ENCODE peak calls at places on chromosome 18, in four cellular contexts. Q is hepatocyte, P is AG09309, K is omental fat pad. F is an unnamed sample.

GRCh38 chr18:3794537-3795348 is 344.8 kb downstream of the TGIF1 start:
- DNase-seq in P (peak; percentile 81), Q (peak; percentile 21), K (no peak), F (no peak)

GRCh38 chr18:74131124-74131523 is 16.5 kb downstream of the FBXO15 start:
- DNase-seq in Q (no peak), K (no peak), P (no peak), F (no peak)

GRCh38 chr18:28831476-28831875 is 654.5 kb upstream of the CDH2 start:
- DNase-seq in P (no peak), Q (no peak), K (no peak), F (no peak)

GRCh38 chr18:33184178-33184577 is 256.3 kb downstream of the CCDC178 start:
- DNase-seq in Q (no peak), P (no peak), K (no peak), F (no peak)

GRCh38 chr18:38750786-38751185 is 1185.2 kb upstream of the CELF4 start:
- DNase-seq in Q (no peak), P (no peak), K (no peak), F (no peak)

GRCh38 chr18:22921762-22922161 is 11.4 kb upstream of the RBBP8 start:
- DNase-seq in Q (no peak), P (no peak), K (no peak), F (no peak)

GRCh38 chr18:9329471-9329870 is 5.1 kb upstream of the TWSG1 start:
- DNase-seq in Q (no peak), P (no peak), K (no peak), F (no peak)

GRCh38 chr18:3995476-3996102 is 459.5 kb downstream of the DLGAP1 start:
- DNase-seq in P (peak; percentile 38), K (peak; percentile 40), Q (peak; percentile 87), F (peak; percentile 22)

GRCh38 chr18:76422838-76423237 is 72.2 kb downstream of the ZNF516 start:
- DNase-seq in P (no peak), K (no peak), Q (no peak), F (no peak)

GRCh38 chr18:49754866-49755265 is 58.5 kb downstream of the ACAA2 start:
- DNase-seq in K (no peak), Q (no peak), P (no peak), F (no peak)

GRCh38 chr18:34342960-34343359 is 118.2 kb upstream of the NOL4 start:
- DNase-seq in K (no peak), Q (no peak), P (no peak), F (no peak)

GRCh38 chr18:67525328-67526110 is 9.0 kb upstream of the DSEL start:
- DNase-seq in K (no peak), Q (peak; percentile 82), P (peak; percentile 95), F (no peak)

GRCh38 chr18:5630057-5630765 is 86.4 kb upstream of the EPB41L3 start:
- DNase-seq in Q (peak; percentile 91), P (no peak), K (peak; percentile 40), F (peak; percentile 64)

GRCh38 chr18:12254820-12255511 is 805 bp downstream of the CIDEA start:
- DNase-seq in K (no peak), P (no peak), Q (no peak), F (no peak)

GRCh38 chr18:67766930-67767329 is 250.4 kb upstream of the DSEL start:
- DNase-seq in K (no peak), P (peak; percentile 13), Q (no peak), F (no peak)

GRCh38 chr18:54351186-54351585 is 6.5 kb downstream of the STARD6 start:
- DNase-seq in P (no peak), Q (no peak), K (no peak), F (no peak)

GRCh38 chr18:56294484-56295183 is 343.8 kb downstream of the TXNL1 start:
- DNase-seq in Q (no peak), K (no peak), P (no peak), F (no peak)

GRCh38 chr18:23824704-23825103 is 135.5 kb downstream of the LAMA3 start:
- DNase-seq in P (no peak), Q (peak; percentile 28), K (no peak), F (no peak)

GRCh38 chr18:26854292-26854881 is 11.1 kb downstream of the AQP4 start:
- DNase-seq in P (no peak), Q (no peak), K (no peak), F (no peak)

GRCh38 chr18:24259869-24260662 is 121.2 kb downstream of the CABYR start:
- DNase-seq in K (no peak), Q (no peak), P (no peak), F (no peak)

GRCh38 chr18:58167073-58167472 is 123.0 kb downstream of the NEDD4L start:
- DNase-seq in Q (no peak), P (no peak), K (no peak), F (no peak)

GRCh38 chr18:37391698-37392548 is 173.7 kb downstream of the CELF4 start:
- DNase-seq in K (no peak), P (no peak), Q (no peak), F (no peak)

GRCh38 chr18:11518788-11519685 is 90.4 kb upstream of the SLC35G4 start:
- DNase-seq in P (no peak), K (no peak), Q (peak; percentile 73), F (peak; percentile 58)

GRCh38 chr18:9683418-9684396 is 24.4 kb upstream of the RAB31 start:
- DNase-seq in P (no peak), Q (no peak), K (no peak), F (no peak)

GRCh38 chr18:3790702-3791101 is 340.7 kb downstream of the TGIF1 start:
- DNase-seq in P (no peak), Q (no peak), K (no peak), F (no peak)

GRCh38 chr18:57889841-57890240 is 86.7 kb upstream of the ATP8B1 start:
- DNase-seq in Q (no peak), K (no peak), P (no peak), F (no peak)

GRCh38 chr18:57901819-57902600 is 98.9 kb upstream of the ATP8B1 start:
- DNase-seq in K (no peak), P (no peak), Q (peak; percentile 66), F (no peak)

GRCh38 chr18:78939105-78939504 is 40.5 kb upstream of the SALL3 start:
- DNase-seq in K (no peak), Q (no peak), P (no peak), F (no peak)

GRCh38 chr18:3104190-3105054 is 91.5 kb upstream of the LPIN2 start:
- DNase-seq in K (no peak), Q (no peak), P (peak; percentile 68), F (no peak)

DNA sequence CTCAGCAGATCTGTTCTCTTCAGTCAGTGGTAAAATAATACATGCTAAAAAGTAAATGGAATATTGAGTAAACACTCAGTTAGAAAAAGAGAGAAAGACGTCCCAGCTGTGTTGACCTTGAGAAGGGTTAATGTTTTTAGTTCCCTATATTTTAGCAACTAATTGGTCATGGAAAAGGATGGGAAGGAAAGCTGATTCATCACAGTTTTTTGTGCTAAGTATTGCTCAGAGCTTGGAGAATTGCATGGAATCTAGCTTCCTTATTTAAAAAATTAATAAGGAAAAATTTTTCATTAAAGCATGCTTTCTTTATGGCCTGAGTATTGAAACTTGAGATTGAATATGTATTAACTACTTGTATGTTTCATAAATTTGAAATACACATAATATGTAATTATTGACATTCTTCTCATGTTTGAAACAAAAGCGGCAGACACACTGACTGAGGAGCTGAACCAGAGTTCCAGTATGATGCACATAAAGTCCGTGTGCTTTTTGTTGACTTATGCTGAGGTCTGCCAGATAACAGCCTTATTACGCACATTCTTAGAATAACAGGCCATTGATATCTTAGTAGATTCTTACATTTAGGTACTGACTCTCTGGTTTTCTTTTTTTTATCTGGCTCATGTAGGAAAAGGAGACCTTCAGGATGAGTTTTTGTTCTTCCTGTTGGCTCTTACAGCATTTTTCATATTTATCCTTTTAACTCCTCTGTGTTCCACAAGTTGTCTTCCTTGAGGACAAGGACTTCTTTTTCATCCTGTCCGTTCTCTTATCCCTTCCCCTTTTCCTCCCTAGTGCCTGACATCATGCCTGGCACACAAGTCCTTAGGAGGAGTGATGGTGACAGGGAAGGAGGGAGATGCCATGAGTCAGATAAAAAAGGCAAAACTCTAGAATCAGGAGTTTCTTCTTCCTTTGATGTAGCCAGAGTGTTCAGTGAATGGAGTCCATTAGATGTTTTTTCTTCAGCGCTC is 194.1 kb downstream of the PTPRM start:
- DNase-seq in Q (peak; percentile 44), P (peak; percentile 20), K (no peak), F (no peak)
- TF ChIP-seq CTCF in Q (no peak), P (no peak), K (no peak), F (no peak)

GRCh38 chr18:45056907-45057306 is 376.2 kb downstream of the SETBP1 start:
- DNase-seq in Q (no peak), P (no peak), K (no peak), F (no peak)
- TF ChIP-seq CTCF in Q (no peak), P (no peak), K (no peak), F (no peak)

DNA sequence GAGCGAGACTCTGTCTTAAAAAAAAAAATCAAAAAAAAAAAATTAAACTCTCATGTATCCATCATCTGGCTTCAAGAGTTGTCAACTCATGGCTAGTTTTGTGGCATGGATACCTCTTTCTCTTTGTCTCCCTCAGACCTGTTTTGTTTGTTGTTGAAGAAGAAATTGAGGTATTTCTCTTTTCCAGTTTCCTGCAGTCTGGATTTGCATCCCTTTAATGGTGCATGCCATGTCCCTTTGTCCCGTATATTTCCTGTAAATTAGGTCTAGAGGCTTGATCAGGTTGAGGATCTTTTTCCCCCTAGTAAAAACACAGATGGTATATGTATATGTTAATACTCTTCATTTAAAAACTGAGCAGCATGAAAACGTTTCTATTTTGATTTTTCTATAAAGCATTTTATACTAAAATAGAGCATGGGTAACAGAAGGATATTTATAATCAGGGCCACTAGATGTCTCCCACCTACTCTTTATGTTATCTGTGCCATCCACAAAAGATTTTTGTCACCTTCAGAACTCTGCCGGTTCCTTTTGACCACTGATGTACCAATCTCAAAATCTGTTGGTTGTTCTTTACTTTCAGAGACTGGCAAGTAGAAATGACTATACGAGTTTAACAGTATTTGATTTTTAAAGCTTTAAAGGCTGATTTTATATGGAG is 80.1 kb downstream of the GALNT1 start:
- DNase-seq in P (no peak), Q (no peak), K (no peak), F (no peak)
- TF ChIP-seq CTCF in P (no peak), Q (peak; percentile 20), K (no peak), F (no peak)

GRCh38 chr18:80191264-80191663 is 56.0 kb downstream of the PARD6G start:
- DNase-seq in P (no peak), K (no peak), Q (no peak), F (no peak)

GRCh38 chr18:80194874-80195570 is 52.3 kb downstream of the PARD6G start:
- DNase-seq in Q (no peak), K (no peak), P (no peak), F (no peak)

GRCh38 chr18:80193701-80194100 is 53.6 kb downstream of the PARD6G start:
- DNase-seq in K (no peak), Q (no peak), P (no peak), F (no peak)

GRCh38 chr18:80191907-80192652 is 55.2 kb downstream of the PARD6G start:
- DNase-seq in P (no peak), Q (no peak), K (no peak), F (no peak)

DNA sequence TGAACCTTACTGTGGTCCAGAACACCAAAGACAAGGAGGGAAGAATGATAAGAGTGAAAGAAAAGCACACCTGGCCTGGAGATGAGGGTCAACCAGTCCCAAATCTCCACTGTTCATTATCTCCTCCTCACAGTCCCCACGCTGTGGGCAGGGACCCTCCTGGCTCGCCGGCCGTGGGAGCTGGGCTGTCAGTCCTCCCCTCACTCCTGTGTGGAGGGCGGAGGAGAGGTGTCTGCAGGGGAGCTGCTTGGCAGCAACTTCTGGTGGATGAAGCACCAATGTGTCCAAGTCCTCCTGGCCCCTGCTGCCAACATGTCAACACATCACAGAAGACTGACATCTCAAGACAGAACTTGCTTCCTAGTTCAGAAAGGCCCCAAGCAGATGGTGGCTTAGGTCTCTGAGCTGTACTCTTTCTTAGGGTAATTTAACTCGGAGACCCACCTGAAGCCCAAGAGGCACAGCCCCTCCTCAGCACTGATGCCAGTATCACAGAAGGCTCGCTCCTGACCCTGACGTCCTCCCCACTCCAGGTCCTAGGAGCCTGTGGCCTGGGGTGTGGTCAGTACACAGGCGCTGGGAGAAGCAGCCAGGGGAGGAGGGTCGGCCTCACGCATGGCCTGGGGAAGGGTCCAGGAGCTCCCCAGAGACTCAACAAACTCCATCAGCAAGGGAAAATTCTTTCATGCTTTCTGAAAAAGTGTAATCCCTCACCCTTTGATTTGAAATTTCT is 54.5 kb downstream of the PARD6G start:
- DNase-seq in P (no peak), Q (no peak), K (no peak), F (no peak)
- TF ChIP-seq CTCF in P (no peak), Q (no peak), K (no peak), F (no peak)

F was measured in progenitor cell of endocrine pancreas.